ENCODE peak calls at places on chromosome 18, in seven cellular contexts. One of them, this sample, is unnamed.

GRCh38 chr18:53991805-53992204 is 232.7 kb downstream of the MBD2 start:
- DNase-seq in suprapubic skin: no peak
- DNase-seq in ovary: no peak
- DNase-seq in neural progenitor cell: no peak
- DNase-seq in endothelial cell: no peak
- DNase-seq in fibroblast of pulmonary artery: peak; percentile 24
- DNase-seq in endothelial cell of umbilical vein: no peak
- DNase-seq in this sample: no peak

GRCh38 chr18:38297910-38298309 is 732.3 kb upstream of the CELF4 start:
- DNase-seq in suprapubic skin: no peak
- DNase-seq in ovary: no peak
- DNase-seq in neural progenitor cell: no peak
- DNase-seq in endothelial cell: no peak
- DNase-seq in fibroblast of pulmonary artery: no peak
- DNase-seq in endothelial cell of umbilical vein: no peak
- DNase-seq in this sample: no peak

GRCh38 chr18:35410561-35410960 is 33.4 kb upstream of the ZNF396 start:
- DNase-seq in suprapubic skin: no peak
- DNase-seq in ovary: no peak
- DNase-seq in neural progenitor cell: no peak
- DNase-seq in endothelial cell: no peak
- DNase-seq in fibroblast of pulmonary artery: no peak
- DNase-seq in endothelial cell of umbilical vein: no peak
- DNase-seq in this sample: no peak

GRCh38 chr18:3016584-3017292 is 3.8 kb upstream of the LPIN2 start:
- DNase-seq in suprapubic skin: no peak
- DNase-seq in ovary: no peak
- DNase-seq in neural progenitor cell: no peak
- DNase-seq in endothelial cell: no peak
- DNase-seq in fibroblast of pulmonary artery: no peak
- DNase-seq in endothelial cell of umbilical vein: peak; percentile 47
- DNase-seq in this sample: no peak

GRCh38 chr18:77042583-77042982 is 90.0 kb downstream of the MBP start:
- DNase-seq in suprapubic skin: no peak
- DNase-seq in ovary: no peak
- DNase-seq in neural progenitor cell: peak; percentile 65
- DNase-seq in endothelial cell: no peak
- DNase-seq in fibroblast of pulmonary artery: no peak
- DNase-seq in endothelial cell of umbilical vein: no peak
- DNase-seq in this sample: peak; percentile 30

GRCh38 chr18:51619283-51619682 is 421.8 kb upstream of the MEX3C start:
- DNase-seq in suprapubic skin: no peak
- DNase-seq in ovary: no peak
- DNase-seq in neural progenitor cell: no peak
- DNase-seq in endothelial cell: no peak
- DNase-seq in fibroblast of pulmonary artery: no peak
- DNase-seq in endothelial cell of umbilical vein: no peak
- DNase-seq in this sample: no peak

GRCh38 chr18:36427831-36428230 is 130.3 kb downstream of the FHOD3 start:
- DNase-seq in suprapubic skin: no peak
- DNase-seq in ovary: no peak
- DNase-seq in neural progenitor cell: no peak
- DNase-seq in endothelial cell: no peak
- DNase-seq in fibroblast of pulmonary artery: no peak
- DNase-seq in endothelial cell of umbilical vein: no peak
- DNase-seq in this sample: no peak

GRCh38 chr18:44651918-44652317 is 28.8 kb upstream of the SETBP1 start:
- DNase-seq in suprapubic skin: no peak
- DNase-seq in ovary: no peak
- DNase-seq in neural progenitor cell: no peak
- DNase-seq in endothelial cell: no peak
- DNase-seq in fibroblast of pulmonary artery: no peak
- DNase-seq in endothelial cell of umbilical vein: no peak
- DNase-seq in this sample: no peak

GRCh38 chr18:48319796-48320638 is 89.2 kb downstream of the ZBTB7C start:
- DNase-seq in suprapubic skin: no peak
- DNase-seq in ovary: no peak
- DNase-seq in neural progenitor cell: no peak
- DNase-seq in endothelial cell: no peak
- DNase-seq in fibroblast of pulmonary artery: peak; percentile 43
- DNase-seq in endothelial cell of umbilical vein: no peak
- DNase-seq in this sample: no peak

GRCh38 chr18:23391156-23391555 is 61.9 kb upstream of the RIOK3 start:
- DNase-seq in suprapubic skin: no peak
- DNase-seq in ovary: no peak
- DNase-seq in neural progenitor cell: no peak
- DNase-seq in endothelial cell: no peak
- DNase-seq in fibroblast of pulmonary artery: no peak
- DNase-seq in endothelial cell of umbilical vein: no peak
- DNase-seq in this sample: no peak

GRCh38 chr18:36527740-36528455 is 230.4 kb downstream of the FHOD3 start:
- DNase-seq in suprapubic skin: no peak
- DNase-seq in ovary: no peak
- DNase-seq in neural progenitor cell: no peak
- DNase-seq in endothelial cell: no peak
- DNase-seq in fibroblast of pulmonary artery: no peak
- DNase-seq in endothelial cell of umbilical vein: no peak
- DNase-seq in this sample: no peak

GRCh38 chr18:68779169-68779568 is 18.7 kb upstream of the CCDC102B start:
- DNase-seq in suprapubic skin: no peak
- DNase-seq in ovary: no peak
- DNase-seq in neural progenitor cell: no peak
- DNase-seq in endothelial cell: no peak
- DNase-seq in fibroblast of pulmonary artery: peak; percentile 92
- DNase-seq in endothelial cell of umbilical vein: no peak
- DNase-seq in this sample: no peak

GRCh38 chr18:8212893-8213805 is 396.1 kb upstream of the RAB12 start:
- DNase-seq in suprapubic skin: no peak
- DNase-seq in ovary: no peak
- DNase-seq in neural progenitor cell: no peak
- DNase-seq in endothelial cell: no peak
- DNase-seq in fibroblast of pulmonary artery: peak; percentile 86
- DNase-seq in endothelial cell of umbilical vein: no peak
- DNase-seq in this sample: no peak

GRCh38 chr18:22448238-22448637 is 30.5 kb upstream of the CTAGE1 start:
- DNase-seq in suprapubic skin: no peak
- DNase-seq in ovary: no peak
- DNase-seq in neural progenitor cell: no peak
- DNase-seq in endothelial cell: no peak
- DNase-seq in fibroblast of pulmonary artery: no peak
- DNase-seq in endothelial cell of umbilical vein: no peak
- DNase-seq in this sample: no peak

GRCh38 chr18:77063256-77063655 is 69.3 kb downstream of the MBP start:
- DNase-seq in suprapubic skin: no peak
- DNase-seq in ovary: no peak
- DNase-seq in neural progenitor cell: no peak
- DNase-seq in endothelial cell: no peak
- DNase-seq in fibroblast of pulmonary artery: peak; percentile 63
- DNase-seq in endothelial cell of umbilical vein: no peak
- DNase-seq in this sample: no peak

GRCh38 chr18:27715751-27716150 is 461.2 kb downstream of the CDH2 start:
- DNase-seq in suprapubic skin: no peak
- DNase-seq in ovary: no peak
- DNase-seq in neural progenitor cell: no peak
- DNase-seq in endothelial cell: no peak
- DNase-seq in fibroblast of pulmonary artery: peak; percentile 24
- DNase-seq in endothelial cell of umbilical vein: no peak
- DNase-seq in this sample: no peak

GRCh38 chr18:7619676-7620075 is 52.6 kb downstream of the PTPRM start:
- DNase-seq in suprapubic skin: no peak
- DNase-seq in ovary: no peak
- DNase-seq in neural progenitor cell: no peak
- DNase-seq in endothelial cell: no peak
- DNase-seq in fibroblast of pulmonary artery: no peak
- DNase-seq in endothelial cell of umbilical vein: no peak
- DNase-seq in this sample: no peak

DNA sequence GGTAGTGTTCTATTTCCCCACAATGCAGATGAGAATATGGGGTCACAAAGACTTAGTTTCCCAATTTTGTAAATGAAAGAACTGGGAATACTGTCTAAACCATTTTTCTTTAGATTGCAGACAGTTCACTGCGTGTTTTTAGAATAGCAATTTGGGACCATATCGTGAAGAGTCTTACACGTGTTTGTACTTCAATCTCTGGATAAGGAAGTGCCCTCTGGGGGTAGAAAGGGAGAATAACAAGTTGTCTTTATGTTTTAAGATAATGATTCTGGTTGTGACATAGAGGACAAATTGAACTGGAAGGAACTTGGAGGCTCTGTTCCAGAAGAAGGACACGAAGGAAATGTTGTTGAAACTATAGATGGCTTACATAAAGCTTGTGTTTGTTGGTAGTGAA is 457.7 kb downstream of the CBLN2 start:
- DNase-seq in suprapubic skin: no peak
- DNase-seq in ovary: no peak
- DNase-seq in neural progenitor cell: peak; percentile 46
- DNase-seq in endothelial cell: no peak
- DNase-seq in fibroblast of pulmonary artery: peak; percentile 47
- DNase-seq in endothelial cell of umbilical vein: peak; percentile 39
- DNase-seq in this sample: no peak
- TF ChIP-seq CTCF in suprapubic skin: no peak
- TF ChIP-seq CTCF in ovary: no peak
- TF ChIP-seq CTCF in neural progenitor cell: peak; percentile 66
- TF ChIP-seq CTCF in endothelial cell: peak; percentile 19
- TF ChIP-seq CTCF in fibroblast of pulmonary artery: peak; percentile 48
- TF ChIP-seq CTCF in endothelial cell of umbilical vein: peak; percentile 42
- TF ChIP-seq CTCF in this sample: peak; percentile 49

DNA sequence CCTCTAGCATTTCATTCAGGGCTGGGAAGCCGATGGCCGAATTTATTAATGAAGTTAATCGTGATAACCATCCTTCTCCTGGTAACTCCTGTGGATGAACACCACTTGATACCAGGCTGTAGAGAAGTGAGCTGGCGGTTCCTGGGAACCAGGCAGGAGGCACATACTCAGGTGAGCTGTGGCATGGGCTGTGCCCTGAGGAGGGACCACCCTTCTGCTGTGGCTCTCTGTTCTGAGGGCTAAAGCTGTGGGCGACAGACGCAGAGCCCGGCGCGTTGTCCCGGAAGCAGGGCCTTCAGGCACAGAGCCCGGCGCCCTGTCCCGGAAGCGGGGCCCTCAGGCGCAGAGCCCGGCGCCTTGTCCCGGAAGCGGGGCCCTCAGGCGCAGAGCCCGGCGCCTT is 462.3 kb upstream of the SALL3 start:
- DNase-seq in suprapubic skin: no peak
- DNase-seq in ovary: no peak
- DNase-seq in neural progenitor cell: no peak
- DNase-seq in endothelial cell: no peak
- DNase-seq in fibroblast of pulmonary artery: no peak
- DNase-seq in endothelial cell of umbilical vein: no peak
- DNase-seq in this sample: no peak
- TF ChIP-seq CTCF in suprapubic skin: no peak
- TF ChIP-seq CTCF in ovary: no peak
- TF ChIP-seq CTCF in neural progenitor cell: no peak
- TF ChIP-seq CTCF in endothelial cell: no peak
- TF ChIP-seq CTCF in fibroblast of pulmonary artery: no peak
- TF ChIP-seq CTCF in endothelial cell of umbilical vein: no peak
- TF ChIP-seq CTCF in this sample: no peak

GRCh38 chr18:80249217-80250093 is 2.1 kb upstream of the PARD6G start:
- DNase-seq in suprapubic skin: peak; percentile 65
- DNase-seq in ovary: no peak
- DNase-seq in neural progenitor cell: no peak
- DNase-seq in endothelial cell: no peak
- DNase-seq in fibroblast of pulmonary artery: no peak
- DNase-seq in endothelial cell of umbilical vein: no peak
- DNase-seq in this sample: no peak

GRCh38 chr18:80244956-80245730 is 2.2 kb downstream of the PARD6G start:
- DNase-seq in suprapubic skin: peak; percentile 45
- DNase-seq in ovary: no peak
- DNase-seq in neural progenitor cell: no peak
- DNase-seq in endothelial cell: no peak
- DNase-seq in fibroblast of pulmonary artery: no peak
- DNase-seq in endothelial cell of umbilical vein: no peak
- DNase-seq in this sample: no peak

GRCh38 chr18:80246656-80247402 is 485 bp downstream of the PARD6G start:
- DNase-seq in suprapubic skin: peak; percentile 79
- DNase-seq in ovary: peak; percentile 62
- DNase-seq in neural progenitor cell: peak; percentile 72
- DNase-seq in endothelial cell: peak; percentile 46
- DNase-seq in fibroblast of pulmonary artery: no peak
- DNase-seq in endothelial cell of umbilical vein: peak; percentile 16
- DNase-seq in this sample: peak; percentile 64

GRCh38 chr18:80245781-80246655 is 1.3 kb downstream of the PARD6G start:
- DNase-seq in suprapubic skin: peak; percentile 83
- DNase-seq in ovary: peak; percentile 72
- DNase-seq in neural progenitor cell: peak; percentile 79
- DNase-seq in endothelial cell: peak; percentile 49
- DNase-seq in fibroblast of pulmonary artery: no peak
- DNase-seq in endothelial cell of umbilical vein: no peak
- DNase-seq in this sample: peak; percentile 85

DNA sequence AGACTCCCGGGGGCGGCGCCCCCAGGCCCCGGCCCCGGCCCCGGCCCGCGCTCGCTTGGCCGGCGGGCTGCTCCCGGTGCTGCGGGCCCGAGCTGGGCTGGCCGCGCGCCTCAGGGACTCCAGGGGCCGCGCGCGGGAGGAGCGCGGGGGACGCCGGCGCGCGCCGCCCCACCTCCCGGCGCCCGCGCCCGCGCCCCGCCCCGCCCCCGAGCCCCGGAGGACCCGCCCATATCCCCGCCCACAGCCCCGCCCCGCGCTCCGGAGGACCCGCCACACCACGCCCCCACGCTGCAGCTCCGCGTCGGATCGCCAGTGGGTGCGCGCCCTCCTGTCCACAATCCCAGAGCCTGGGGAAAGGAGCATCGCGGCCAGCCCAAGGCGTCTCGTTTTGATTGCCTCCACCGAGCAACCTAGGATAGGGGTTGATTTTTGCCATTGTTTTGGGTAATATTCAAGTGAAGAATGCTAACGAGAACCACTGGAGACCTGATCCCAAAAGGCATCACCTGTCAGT is at the start of gene PARD6G:
- DNase-seq in suprapubic skin: peak; percentile 89
- DNase-seq in ovary: peak; percentile 89
- DNase-seq in neural progenitor cell: peak; percentile 90
- DNase-seq in endothelial cell: peak; percentile 80
- DNase-seq in fibroblast of pulmonary artery: peak; percentile 64
- DNase-seq in endothelial cell of umbilical vein: peak; percentile 40
- DNase-seq in this sample: peak; percentile 90
- TF ChIP-seq CTCF in suprapubic skin: no peak
- TF ChIP-seq CTCF in ovary: no peak
- TF ChIP-seq CTCF in neural progenitor cell: peak; percentile 10
- TF ChIP-seq CTCF in endothelial cell: no peak
- TF ChIP-seq CTCF in fibroblast of pulmonary artery: peak; percentile 9
- TF ChIP-seq CTCF in endothelial cell of umbilical vein: peak; percentile 19
- TF ChIP-seq CTCF in this sample: no peak

DNA sequence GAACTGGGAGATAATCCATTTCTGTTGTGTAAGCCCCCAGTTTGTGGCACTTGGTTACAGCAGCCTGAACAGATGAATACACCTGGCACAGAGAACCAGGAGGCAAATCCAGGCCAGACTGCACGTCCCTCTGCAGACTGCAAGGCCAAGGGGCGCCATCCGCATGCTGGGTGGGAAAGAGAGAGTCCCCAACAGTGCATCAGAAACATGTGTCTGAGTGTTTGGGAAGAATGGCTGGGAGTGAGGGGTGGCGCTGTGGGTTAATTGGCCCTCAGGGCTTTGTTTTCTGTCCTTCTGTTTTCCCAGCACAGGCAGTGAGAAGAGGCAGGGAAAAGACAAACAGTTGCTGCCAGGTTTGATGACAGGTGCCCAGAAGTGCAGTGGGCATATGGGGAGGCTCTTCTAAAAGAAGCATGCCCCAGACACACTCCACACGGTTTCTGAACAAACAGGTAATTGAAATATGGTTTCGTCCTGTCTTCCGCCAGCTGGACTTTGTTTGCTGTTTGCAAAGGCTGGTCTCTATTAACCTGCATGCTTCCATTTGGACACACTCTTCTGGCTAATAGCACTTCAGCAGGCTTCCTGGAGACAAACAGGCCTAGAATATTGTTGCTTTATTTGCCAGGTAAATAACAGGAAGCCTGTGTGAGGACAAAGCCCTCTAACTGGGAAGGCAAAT is 43.4 kb upstream of the SEC11C start:
- DNase-seq in suprapubic skin: no peak
- DNase-seq in ovary: no peak
- DNase-seq in neural progenitor cell: peak; percentile 48
- DNase-seq in endothelial cell: no peak
- DNase-seq in fibroblast of pulmonary artery: no peak
- DNase-seq in endothelial cell of umbilical vein: no peak
- DNase-seq in this sample: peak; percentile 8
- TF ChIP-seq CTCF in suprapubic skin: no peak
- TF ChIP-seq CTCF in ovary: no peak
- TF ChIP-seq CTCF in neural progenitor cell: peak; percentile 36
- TF ChIP-seq CTCF in endothelial cell: no peak
- TF ChIP-seq CTCF in fibroblast of pulmonary artery: no peak
- TF ChIP-seq CTCF in endothelial cell of umbilical vein: no peak
- TF ChIP-seq CTCF in this sample: no peak